ENCODE peak calls at places on chromosomes 5 and 9, in six cellular contexts. Q is activated naive CD4-positive, alpha-beta T cell treated with anti-CD3 and anti-CD28 coated beads, Interleukin-2, amount 50 U/mL, for 16 hours; K is A549; C is CD4-positive, alpha-beta T cell; A is NCI-H2081; H is NCI-H1105. Z is an unnamed sample.

GRCh38 chr9:120545691-120546565 is 34.0 kb downstream of the CDK5RAP2 start:
- DNase-seq in Q (no peak), K (no peak), C (no peak), A (no peak), H (no peak), Z (no peak)

GRCh38 chr9:3809724-3810123 is 283.9 kb upstream of the RFX3 start:
- DNase-seq in Q (no peak), K (no peak), C (no peak), A (no peak), H (no peak), Z (no peak)

GRCh38 chr9:89363311-89363670 is 45.0 kb downstream of the SECISBP2 start:
- DNase-seq in Q (no peak), K (no peak), C (no peak), A (no peak), H (no peak), Z (no peak)

GRCh38 chr9:6405371-6405770 is 7.6 kb upstream of the UHRF2 start:
- DNase-seq in Q (no peak), K (no peak), C (no peak), A (no peak), H (no peak), Z (no peak)

GRCh38 chr9:81373294-81373693 is 316.1 kb downstream of the TLE1 start:
- DNase-seq in Q (no peak), K (no peak), C (no peak), A (no peak), H (no peak), Z (no peak)

GRCh38 chr5:167934561-167934971 is 356.9 kb upstream of the WWC1 start:
- DNase-seq in Q (no peak), K (no peak), C (no peak), A (no peak), H (no peak), Z (no peak)

GRCh38 chr5:14665110-14665822 is 748 bp downstream of the OTULIN start:
- DNase-seq in Q (peak), K (peak), C (no peak), A (peak), H (peak), Z (no peak)

GRCh38 chr9:35516481-35516880 is 26.6 kb downstream of the RUSC2 start:
- DNase-seq in Q (no peak), K (peak), C (no peak), A (no peak), H (no peak), Z (no peak)

GRCh38 chr5:141208478-141208877 is at the start of gene PCDHB12:
- DNase-seq in Q (no peak), K (no peak), C (no peak), A (no peak), H (no peak), Z (no peak)

GRCh38 chr5:108164574-108164973 is 217.3 kb downstream of the FBXL17 start:
- DNase-seq in Q (no peak), K (no peak), C (no peak), A (no peak), H (no peak), Z (no peak)

GRCh38 chr9:134666208-134666607 is 24.6 kb downstream of the COL5A1 start:
- DNase-seq in Q (no peak), K (no peak), C (no peak), A (no peak), H (no peak), Z (no peak)

GRCh38 chr5:180315762-180316212 is 23.9 kb upstream of the MAPK9 start:
- DNase-seq in Q (peak), K (peak), C (peak), A (peak), H (no peak), Z (peak)

GRCh38 chr5:40385544-40385943 is 294.2 kb upstream of the PTGER4 start:
- DNase-seq in Q (no peak), K (no peak), C (no peak), A (no peak), H (no peak), Z (no peak)

GRCh38 chr9:75824816-75825568 is 65.5 kb upstream of the PCSK5 start:
- DNase-seq in Q (no peak), K (no peak), C (no peak), A (no peak), H (no peak), Z (no peak)

GRCh38 chr5:11524188-11524587 is 380.1 kb downstream of the CTNND2 start:
- DNase-seq in Q (no peak), K (no peak), C (no peak), A (no peak), H (no peak), Z (no peak)

GRCh38 chr5:39072915-39073758 is 1.1 kb downstream of the RICTOR start:
- DNase-seq in Q (peak), K (no peak), C (peak), A (peak), H (peak), Z (peak)

GRCh38 chr9:109441296-109441695 is 56.8 kb downstream of the PTPN3 start:
- DNase-seq in Q (no peak), K (peak), C (no peak), A (no peak), H (no peak), Z (no peak)

GRCh38 chr5:50501510-50502209 is 60.6 kb upstream of the EMB start:
- DNase-seq in Q (no peak), K (no peak), C (no peak), A (no peak), H (no peak), Z (no peak)

GRCh38 chr5:74632947-74633356 is 7.6 kb downstream of the ENC1 start:
- DNase-seq in Q (no peak), K (no peak), C (no peak), A (no peak), H (no peak), Z (no peak)

GRCh38 chr5:140637722-140638473 is 1.4 kb upstream of the TMCO6 start:
- DNase-seq in Q (no peak), K (no peak), C (no peak), A (no peak), H (no peak), Z (no peak)

GRCh38 chr9:38081356-38082108 is 12.5 kb upstream of the SHB start:
- DNase-seq in Q (no peak), K (no peak), C (no peak), A (no peak), H (no peak), Z (no peak)

GRCh38 chr5:155982354-155982753 is 344.6 kb upstream of the SGCD start:
- DNase-seq in Q (no peak), K (no peak), C (no peak), A (no peak), H (no peak), Z (no peak)

GRCh38 chr5:167280111-167280510 is 1011.3 kb upstream of the WWC1 start:
- DNase-seq in Q (no peak), K (no peak), C (no peak), A (no peak), H (no peak), Z (no peak)

GRCh38 chr9:94639996-94640376 is 668 bp upstream of the FBP1 start:
- DNase-seq in Q (no peak), K (no peak), C (no peak), A (no peak), H (no peak), Z (no peak)

GRCh38 chr9:107309271-107309670 is 26.2 kb downstream of the RAD23B start:
- DNase-seq in Q (no peak), K (no peak), C (no peak), A (no peak), H (no peak), Z (no peak)

GRCh38 chr5:144202072-144202471 is 31.4 kb downstream of the KCTD16 start:
- DNase-seq in Q (no peak), K (no peak), C (no peak), A (peak), H (no peak), Z (no peak)

GRCh38 chr9:82057805-82058204 is 69.2 kb downstream of the SPATA31D1 start:
- DNase-seq in Q (no peak), K (no peak), C (no peak), A (no peak), H (no peak), Z (no peak)

GRCh38 chr5:54881286-54882005 is 103.9 kb downstream of the ESM1 start:
- DNase-seq in Q (no peak), K (no peak), C (no peak), A (no peak), H (no peak), Z (peak)

GRCh38 chr9:87292449-87293191 is 205.0 kb upstream of the DAPK1 start:
- DNase-seq in Q (no peak), K (no peak), C (no peak), A (no peak), H (no peak), Z (no peak)

GRCh38 chr5:141742866-141743651 is 61.0 kb upstream of the ARAP3 start:
- DNase-seq in Q (no peak), K (peak), C (no peak), A (no peak), H (no peak), Z (no peak)

GRCh38 chr5:116360008-116360853 is 214.4 kb downstream of the SEMA6A start:
- DNase-seq in Q (no peak), K (no peak), C (no peak), A (peak), H (peak), Z (no peak)

GRCh38 chr5:75856056-75856455 is 138.8 kb upstream of the POC5 start:
- DNase-seq in Q (no peak), K (no peak), C (no peak), A (peak), H (peak), Z (no peak)

GRCh38 chr9:122252796-122253195 is 11.8 kb downstream of the RBM18 start:
- DNase-seq in Q (no peak), K (no peak), C (no peak), A (no peak), H (no peak), Z (no peak)

GRCh38 chr5:2142456-2142954 is 259.8 kb upstream of the IRX4 start:
- DNase-seq in Q (no peak), K (no peak), C (no peak), A (no peak), H (no peak), Z (no peak)

GRCh38 chr5:170254056-170254455 is 21.3 kb downstream of the C5orf58 start:
- DNase-seq in Q (peak), K (no peak), C (peak), A (no peak), H (no peak), Z (peak)